ENCODE peak calls at places on chromosomes 12 and 14, in four cellular contexts. L is astrocyte of the spinal cord, H is heart left ventricle, F is psoas muscle. O is an unnamed sample.

GRCh38 chr12:101925352-101925751 is 48.0 kb downstream of the DRAM1 start:
- DNase-seq in L (peak; percentile 86), H (peak; percentile 69), F (peak; percentile 73), O (peak; percentile 98)

GRCh38 chr12:40033260-40033649 is 72.6 kb downstream of the SLC2A13 start:
- DNase-seq in L (no peak), F (no peak), H (no peak), O (no peak)

GRCh38 chr14:91891721-91892220 is 24.4 kb upstream of the TC2N start:
- DNase-seq in F (no peak), H (no peak), L (peak; percentile 33), O (no peak)

GRCh38 chr12:22255097-22255496 is 79.4 kb downstream of the ST8SIA1 start:
- DNase-seq in H (no peak), F (no peak), L (peak; percentile 29), O (no peak)

GRCh38 chr14:24135834-24136683 is at the start of gene PSME1:
- DNase-seq in H (peak; percentile 96), L (peak; percentile 90), F (peak; percentile 97), O (peak; percentile 79)

GRCh38 chr12:103560604-103561101 is 26.4 kb upstream of the STAB2 start:
- DNase-seq in F (no peak), L (peak; percentile 95), H (no peak), O (peak; percentile 98)

GRCh38 chr12:104499207-104499606 is 42.5 kb downstream of the CHST11 start:
- DNase-seq in L (no peak), F (no peak), H (no peak), O (no peak)

GRCh38 chr12:77923882-77924281 is 93.2 kb downstream of the NAV3 start:
- DNase-seq in L (peak; percentile 21), H (no peak), F (no peak), O (no peak)

GRCh38 chr14:37237094-37237493 is 39.4 kb downstream of the MIPOL1 start:
- DNase-seq in H (no peak), L (no peak), F (no peak), O (no peak)

GRCh38 chr14:64992328-64992885 is 5.7 kb downstream of the FNTB start:
- DNase-seq in L (no peak), H (no peak), F (no peak), O (no peak)

GRCh38 chr14:93286212-93286890 is 46.5 kb downstream of the BTBD7 start:
- DNase-seq in H (no peak), F (no peak), L (no peak), O (peak; percentile 36)

GRCh38 chr14:69108358-69108757 is 44.6 kb downstream of the DCAF5 start:
- DNase-seq in L (no peak), H (no peak), F (no peak), O (no peak)

GRCh38 chr14:86035882-86036281 is 505.9 kb downstream of the FLRT2 start:
- DNase-seq in L (no peak), H (no peak), F (no peak), O (no peak)

GRCh38 chr14:95533391-95533821 is 1.4 kb upstream of the GLRX5 start:
- DNase-seq in H (no peak), F (no peak), L (peak; percentile 50), O (peak; percentile 65)

GRCh38 chr12:124461851-124462623 is 105.4 kb downstream of the NCOR2 start:
- DNase-seq in L (no peak), H (no peak), F (no peak), O (no peak)

GRCh38 chr12:53103860-53104305 is 597 bp downstream of the SOAT2 start:
- DNase-seq in L (no peak), H (no peak), F (no peak), O (no peak)

GRCh38 chr12:1800646-1801284 is 19.6 kb upstream of the LRTM2 start:
- DNase-seq in L (no peak), F (peak; percentile 56), H (peak; percentile 37), O (peak; percentile 56)
- H3K4me3 ChIP-seq in L (no peak overlapping the region), F (no peak overlapping the region), H (no peak overlapping the region), O (no peak overlapping the region)

DNA sequence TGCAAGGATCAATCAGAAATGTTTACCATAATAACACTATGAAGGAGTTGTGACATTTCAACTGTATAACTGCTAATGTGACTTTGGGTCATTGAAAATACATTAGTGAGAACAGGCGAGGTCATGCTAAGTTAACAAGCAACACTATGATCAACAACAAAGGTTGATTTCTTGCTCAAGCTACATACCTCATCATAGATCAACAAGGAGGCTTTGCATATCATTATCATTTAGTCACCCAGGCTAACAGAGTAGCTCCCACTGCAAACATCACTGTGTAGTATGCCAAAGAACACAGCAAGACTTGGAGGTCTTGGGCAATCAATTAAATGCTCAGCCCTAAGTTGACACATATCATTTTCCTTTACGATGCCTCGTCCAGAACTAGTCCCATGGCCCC is 212.5 kb downstream of the NOVA1 start:
- DNase-seq in H (no peak), F (no peak), L (no peak), O (no peak)
- H3K4me3 ChIP-seq in H (no peak overlapping the region), F (no peak overlapping the region), L (no peak overlapping the region), O (no peak overlapping the region)

GRCh38 chr12:48678561-48679185 is 3.4 kb downstream of the KANSL2 start:
- DNase-seq in L (no peak), F (no peak), H (no peak), O (no peak)
- H3K4me3 ChIP-seq in L (no peak overlapping the region), F (peak overlapping the region; percentile 82), H (no peak overlapping the region), O (no peak overlapping the region)

DNA sequence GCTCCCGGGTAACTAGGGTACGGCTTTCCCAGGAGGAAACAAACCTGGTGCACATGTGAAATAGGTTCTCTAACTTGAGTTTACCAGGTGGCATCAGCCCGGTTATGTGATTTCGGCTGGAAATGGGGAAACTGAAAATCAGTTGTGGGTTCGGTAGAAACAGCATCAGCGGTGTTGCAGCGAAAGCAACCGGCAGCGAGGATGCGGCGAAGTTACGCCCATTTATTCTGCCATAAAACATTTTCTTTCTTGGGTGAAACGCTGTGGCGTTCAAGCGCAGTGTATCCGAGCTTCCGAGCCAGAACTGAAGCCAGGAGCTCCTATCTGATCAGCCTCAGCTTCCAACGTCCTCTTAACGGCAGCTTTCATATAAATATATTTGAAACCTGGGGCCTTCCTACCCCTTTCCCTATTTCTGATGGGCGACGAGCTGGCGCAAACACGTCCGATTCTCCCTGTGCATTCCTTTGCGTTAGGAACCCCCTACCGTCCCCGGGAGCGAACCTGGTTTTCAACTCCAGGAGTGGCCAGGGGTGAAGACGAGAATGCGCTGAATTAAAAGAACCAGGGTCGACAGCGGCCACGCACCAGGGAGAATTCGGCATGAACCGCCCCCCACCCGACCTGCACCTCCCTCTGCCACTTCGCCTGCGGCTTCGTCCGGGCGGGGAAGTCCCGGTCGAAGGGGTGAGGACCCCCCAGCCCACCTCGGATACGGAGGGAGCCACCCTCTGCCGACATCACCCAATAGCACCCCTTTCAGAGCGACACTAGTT is 1.6 kb downstream of the DPF3 start:
- DNase-seq in L (peak; percentile 55), F (no peak), H (no peak), O (peak; percentile 37)
- H3K4me3 ChIP-seq in L (peak overlapping the region; percentile 88), F (peak overlapping the region; percentile 96), H (peak overlapping the region; percentile 89), O (peak overlapping the region; percentile 67)

DNA sequence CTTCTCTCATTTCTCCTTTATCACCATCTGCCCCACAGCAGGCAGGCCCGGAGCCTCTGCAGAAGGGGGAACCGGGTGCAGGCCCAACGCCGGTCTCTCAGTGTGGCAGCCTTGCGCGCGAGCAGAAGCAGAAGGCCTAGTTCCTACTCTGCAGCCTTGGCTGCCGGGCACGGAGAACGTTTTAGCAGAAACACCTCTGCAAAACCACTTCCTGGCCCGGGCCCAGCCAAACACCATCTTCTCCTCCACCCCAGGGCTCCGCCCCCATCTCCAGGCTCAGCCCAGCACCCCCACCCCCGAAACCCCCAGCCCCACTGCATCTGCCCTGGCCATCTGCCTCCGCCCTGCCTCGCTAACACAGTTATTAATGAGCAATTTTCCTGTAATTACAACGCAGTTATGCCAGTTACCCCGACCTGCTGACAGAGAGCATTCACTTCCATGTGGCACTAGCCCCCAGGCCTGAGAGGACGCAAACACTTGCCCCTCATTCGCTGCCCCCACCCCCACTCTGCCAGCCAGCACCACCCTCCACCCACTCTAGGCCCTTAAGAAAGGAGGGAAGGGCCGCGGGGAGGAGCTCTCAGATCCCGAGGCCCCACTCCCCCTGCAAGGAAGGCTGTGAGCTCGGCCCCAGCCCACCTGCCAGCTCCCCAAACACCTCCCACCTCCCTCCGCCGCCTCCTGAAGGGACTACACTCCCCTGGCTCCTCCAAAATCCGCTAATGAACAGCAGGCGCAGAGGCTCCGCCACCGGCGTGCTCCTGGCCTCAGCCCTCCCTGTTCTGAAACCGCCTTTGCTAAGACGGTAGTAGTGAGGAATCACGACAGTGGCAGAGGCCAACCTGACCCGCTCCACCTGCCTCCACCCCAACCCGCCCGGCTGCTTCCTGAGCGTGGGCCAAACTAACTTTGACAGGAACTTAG is 44.7 kb upstream of the FBRSL1 start:
- DNase-seq in H (peak; percentile 46), F (no peak), L (no peak), O (no peak)
- H3K4me3 ChIP-seq in H (peak overlapping the region; percentile 8), F (no peak overlapping the region), L (peak overlapping the region; percentile 10), O (peak overlapping the region; percentile 17)

DNA sequence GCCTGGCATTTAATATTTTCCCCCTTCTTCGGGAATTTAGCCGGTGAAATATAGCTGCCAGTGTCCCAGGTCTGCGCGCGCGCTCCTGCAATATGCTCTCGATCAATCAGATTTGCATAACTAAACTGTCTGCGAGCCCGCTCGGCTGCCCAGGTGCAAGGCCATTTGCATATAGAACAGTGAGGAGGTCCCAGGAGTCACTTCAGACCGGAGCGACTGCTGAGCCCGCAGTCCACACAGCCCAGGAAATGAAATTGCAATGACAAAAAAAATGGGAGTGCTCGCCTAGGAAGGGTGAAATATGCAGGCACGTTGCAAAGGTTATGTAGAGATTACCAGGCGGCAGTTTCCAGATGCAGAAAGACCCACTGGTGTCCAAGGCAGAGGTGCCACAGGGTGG is 228.5 kb downstream of the VRK1 start:
- DNase-seq in F (no peak), H (no peak), L (no peak), O (no peak)
- H3K4me3 ChIP-seq in F (no peak overlapping the region), H (no peak overlapping the region), L (no peak overlapping the region), O (no peak overlapping the region)

DNA sequence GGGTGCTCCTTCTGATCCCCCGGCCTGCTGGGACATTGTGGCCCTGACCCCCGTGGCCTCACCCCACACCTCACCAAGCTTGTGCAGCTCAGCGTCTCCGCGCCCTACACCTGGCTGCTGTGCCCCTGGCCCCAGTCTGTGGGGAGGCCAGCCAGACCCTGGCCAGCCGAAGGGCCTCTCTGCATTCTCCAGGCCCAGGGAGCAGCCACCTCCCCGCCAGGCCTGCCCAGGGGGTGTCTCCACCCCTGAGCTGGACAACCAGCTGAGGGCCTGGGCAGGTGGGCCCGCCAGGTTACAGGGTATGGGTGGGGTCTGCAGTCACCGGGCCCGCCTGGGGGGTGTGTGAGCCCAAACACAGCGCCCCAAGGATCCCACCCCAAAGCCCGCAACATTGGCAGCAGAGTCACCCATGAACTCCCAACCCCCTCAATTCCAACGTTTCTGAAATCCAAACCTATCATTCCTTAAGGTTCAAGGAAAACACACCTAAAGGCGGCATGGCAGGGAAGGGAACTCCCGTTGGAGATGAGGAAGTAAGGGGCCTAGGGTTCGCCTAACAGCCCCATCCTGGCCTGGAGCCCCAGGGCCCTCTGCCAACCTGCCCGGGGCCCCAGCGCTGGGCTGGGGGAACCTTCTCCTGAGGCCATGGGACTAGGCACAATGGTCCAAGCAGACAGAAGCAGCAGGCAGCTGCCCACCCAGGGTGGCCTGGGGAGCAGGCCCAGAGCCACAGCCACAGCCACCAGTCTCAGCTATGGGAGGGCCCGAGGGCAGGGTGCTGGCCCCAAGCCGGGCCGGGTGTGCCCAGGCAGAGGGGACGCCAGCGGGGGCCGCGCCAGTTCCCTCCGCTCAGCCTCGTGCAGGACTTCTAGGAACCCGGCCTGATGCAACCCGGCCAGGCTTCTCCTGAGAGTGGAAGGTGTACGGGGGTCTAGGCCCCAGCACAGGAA is 8.5 kb downstream of the AKT1 start:
- DNase-seq in F (no peak), H (no peak), L (no peak), O (no peak)
- H3K4me3 ChIP-seq in F (no peak overlapping the region), H (no peak overlapping the region), L (no peak overlapping the region), O (no peak overlapping the region)